ENCODE peak calls at places on chromosome 12, in five cellular contexts. One of them, this sample, is unnamed.

GRCh38 chr12:42180990-42181611 is 36.4 kb upstream of the GXYLT1 start:
- DNase-seq in K562: no peak
- DNase-seq in suprapubic skin: no peak
- DNase-seq in heart left ventricle: no peak
- DNase-seq in IMR-90: peak; percentile 22
- DNase-seq in this sample: no peak

GRCh38 chr12:106080111-106080732 is 58.5 kb downstream of the NUAK1 start:
- DNase-seq in K562: no peak
- DNase-seq in suprapubic skin: no peak
- DNase-seq in heart left ventricle: no peak
- DNase-seq in IMR-90: peak; percentile 64
- DNase-seq in this sample: no peak

GRCh38 chr12:117034691-117035090 is 64.5 kb downstream of the TESC start:
- DNase-seq in K562: no peak
- DNase-seq in suprapubic skin: no peak
- DNase-seq in heart left ventricle: no peak
- DNase-seq in IMR-90: no peak
- DNase-seq in this sample: no peak

GRCh38 chr12:58369576-58369975 is 428.2 kb downstream of the ATP23 start:
- DNase-seq in K562: no peak
- DNase-seq in suprapubic skin: no peak
- DNase-seq in heart left ventricle: no peak
- DNase-seq in IMR-90: peak; percentile 20
- DNase-seq in this sample: no peak

GRCh38 chr12:131454418-131455217 is 256.3 kb upstream of the SFSWAP start:
- DNase-seq in K562: peak; percentile 76
- DNase-seq in suprapubic skin: no peak
- DNase-seq in heart left ventricle: no peak
- DNase-seq in IMR-90: no peak
- DNase-seq in this sample: no peak

GRCh38 chr12:100128509-100128908 is 14.2 kb downstream of the BLTP3B start:
- DNase-seq in K562: peak; percentile 49
- DNase-seq in suprapubic skin: no peak
- DNase-seq in heart left ventricle: no peak
- DNase-seq in IMR-90: peak; percentile 41
- DNase-seq in this sample: no peak

GRCh38 chr12:117193903-117194302 is 3.6 kb upstream of the FBXO21 start:
- DNase-seq in K562: no peak
- DNase-seq in suprapubic skin: no peak
- DNase-seq in heart left ventricle: no peak
- DNase-seq in IMR-90: no peak
- DNase-seq in this sample: no peak

GRCh38 chr12:19885092-19885813 is 446.0 kb downstream of the AEBP2 start:
- DNase-seq in K562: no peak
- DNase-seq in suprapubic skin: no peak
- DNase-seq in heart left ventricle: no peak
- DNase-seq in IMR-90: peak; percentile 54
- DNase-seq in this sample: no peak

GRCh38 chr12:209246-209645 is 4.7 kb downstream of the SLC6A12 start:
- DNase-seq in K562: no peak
- DNase-seq in suprapubic skin: no peak
- DNase-seq in heart left ventricle: no peak
- DNase-seq in IMR-90: no peak
- DNase-seq in this sample: no peak

GRCh38 chr12:1805441-1806081 is 14.8 kb upstream of the LRTM2 start:
- DNase-seq in K562: no peak
- DNase-seq in suprapubic skin: peak; percentile 65
- DNase-seq in heart left ventricle: peak; percentile 69
- DNase-seq in IMR-90: no peak
- DNase-seq in this sample: no peak

GRCh38 chr12:41856228-41856627 is 288.4 kb downstream of the GXYLT1 start:
- DNase-seq in K562: no peak
- DNase-seq in suprapubic skin: no peak
- DNase-seq in heart left ventricle: no peak
- DNase-seq in IMR-90: no peak
- DNase-seq in this sample: no peak

GRCh38 chr12:116697305-116698130 is 40.4 kb downstream of the SPRING1 start:
- DNase-seq in K562: peak; percentile 73
- DNase-seq in suprapubic skin: no peak
- DNase-seq in heart left ventricle: no peak
- DNase-seq in IMR-90: no peak
- DNase-seq in this sample: peak; percentile 49

GRCh38 chr12:48004039-48004940 is at the start of gene COL2A1:
- DNase-seq in K562: no peak
- DNase-seq in suprapubic skin: no peak
- DNase-seq in heart left ventricle: no peak
- DNase-seq in IMR-90: peak; percentile 12
- DNase-seq in this sample: no peak

GRCh38 chr12:106049105-106049504 is 89.6 kb downstream of the NUAK1 start:
- DNase-seq in K562: no peak
- DNase-seq in suprapubic skin: no peak
- DNase-seq in heart left ventricle: no peak
- DNase-seq in IMR-90: no peak
- DNase-seq in this sample: no peak

GRCh38 chr12:2739832-2740641 is 54.7 kb upstream of the FKBP4 start:
- DNase-seq in K562: peak; percentile 12
- DNase-seq in suprapubic skin: no peak
- DNase-seq in heart left ventricle: no peak
- DNase-seq in IMR-90: peak; percentile 34
- DNase-seq in this sample: peak; percentile 10

GRCh38 chr12:24750263-24750662 is 198.6 kb downstream of the BCAT1 start:
- DNase-seq in K562: no peak
- DNase-seq in suprapubic skin: no peak
- DNase-seq in heart left ventricle: no peak
- DNase-seq in IMR-90: no peak
- DNase-seq in this sample: no peak

GRCh38 chr12:6871052-6871957 is 1.8 kb downstream of the SPSB2 start:
- DNase-seq in K562: peak; percentile 71
- DNase-seq in suprapubic skin: no peak
- DNase-seq in heart left ventricle: no peak
- DNase-seq in IMR-90: no peak
- DNase-seq in this sample: no peak

GRCh38 chr12:58388261-58388660 is 446.9 kb downstream of the ATP23 start:
- DNase-seq in K562: no peak
- DNase-seq in suprapubic skin: no peak
- DNase-seq in heart left ventricle: no peak
- DNase-seq in IMR-90: no peak
- DNase-seq in this sample: no peak

DNA sequence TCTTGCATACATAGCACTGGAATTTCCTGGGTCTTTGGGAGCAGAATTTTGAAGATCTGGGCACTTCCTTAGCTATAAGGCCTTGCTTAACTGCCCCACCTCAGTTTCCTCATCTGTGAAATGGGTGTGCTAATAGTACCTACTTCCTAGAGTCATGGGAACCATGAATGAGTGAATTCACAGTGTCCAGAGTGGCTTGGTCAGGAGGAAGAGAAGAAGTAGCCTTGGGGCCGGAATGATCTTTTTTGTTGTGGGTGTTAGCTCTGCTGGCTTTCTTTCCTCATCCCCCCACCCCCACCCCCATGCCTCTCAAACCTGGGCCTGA is 2.4 kb downstream of the SH2B3 start:
- DNase-seq in K562: peak; percentile 33
- DNase-seq in suprapubic skin: no peak
- DNase-seq in heart left ventricle: no peak
- DNase-seq in IMR-90: no peak
- DNase-seq in this sample: no peak
- H3K4me1 ChIP-seq in K562: peaks cover 85% of the 10 kb centered on the region
- H3K4me1 ChIP-seq in suprapubic skin: peaks cover 88% of the 10 kb centered on the region
- H3K4me1 ChIP-seq in heart left ventricle: peaks cover 81% of the 10 kb centered on the region
- H3K4me1 ChIP-seq in IMR-90: peaks cover 35% of the 10 kb centered on the region
- H3K4me1 ChIP-seq in this sample: peaks cover 5% of the 10 kb centered on the region

DNA sequence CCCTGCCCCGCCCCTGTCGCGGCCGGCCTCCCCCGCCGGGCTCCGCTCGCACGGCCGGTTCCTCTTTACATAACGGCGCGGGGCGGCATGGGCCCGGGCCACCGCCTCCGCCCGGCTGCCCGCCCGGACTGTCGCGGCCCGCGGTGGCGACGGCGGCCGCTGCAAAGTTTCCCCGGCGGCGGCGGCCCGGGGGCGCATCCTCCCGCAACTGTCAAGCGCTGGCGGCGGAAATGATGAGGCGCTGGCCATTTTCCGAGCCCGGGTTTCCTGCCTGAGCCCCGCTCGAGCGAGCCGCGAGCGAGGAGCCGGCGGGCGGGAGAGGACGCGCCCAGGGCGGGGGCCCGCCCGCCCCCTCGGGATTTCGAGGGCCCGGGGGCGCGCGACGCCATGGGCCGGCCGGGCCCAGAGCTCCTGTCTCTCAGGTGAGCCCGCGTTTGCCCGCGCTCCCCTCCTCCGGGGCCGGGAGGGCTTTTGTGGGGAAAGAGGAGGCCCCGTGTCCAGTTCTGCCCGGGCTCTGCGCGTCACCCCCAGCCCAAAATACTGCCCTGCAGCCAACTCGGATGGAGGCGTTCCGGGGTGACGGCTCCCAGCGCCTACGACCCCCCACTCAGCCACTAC is at the start of gene SH2B3:
- DNase-seq in K562: no peak
- DNase-seq in suprapubic skin: no peak
- DNase-seq in heart left ventricle: no peak
- DNase-seq in IMR-90: peak; percentile 48
- DNase-seq in this sample: no peak
- TF ChIP-seq CTCF in K562: no peak
- TF ChIP-seq CTCF in suprapubic skin: no peak
- TF ChIP-seq CTCF in heart left ventricle: no peak
- TF ChIP-seq CTCF in IMR-90: no peak
- TF ChIP-seq CTCF in this sample: no peak

GRCh38 chr12:50111693-50112455 is at the start of gene COX14:
- DNase-seq in K562: peak; percentile 99
- DNase-seq in suprapubic skin: peak; percentile 99
- DNase-seq in heart left ventricle: peak; percentile 99
- DNase-seq in IMR-90: peak; percentile 99
- DNase-seq in this sample: peak; percentile 99
- TF ChIP-seq POLR2A in K562: peak; percentile 90
- TF ChIP-seq POLR2A in suprapubic skin: peak; percentile 93
- TF ChIP-seq POLR2A in heart left ventricle: no peak
- TF ChIP-seq POLR2A in IMR-90: peak; percentile 89
- TF ChIP-seq POLR2A in this sample: peak; percentile 92

GRCh38 chr12:132510746-132511477 is 21.0 kb downstream of the FBRSL1 start:
- DNase-seq in K562: no peak
- DNase-seq in suprapubic skin: no peak
- DNase-seq in heart left ventricle: no peak
- DNase-seq in IMR-90: no peak
- DNase-seq in this sample: no peak
- H3K4me1 ChIP-seq in K562: peaks cover 75% of the 10 kb centered on the region
- H3K4me1 ChIP-seq in suprapubic skin: peaks cover 25% of the 10 kb centered on the region
- H3K4me1 ChIP-seq in heart left ventricle: peaks cover 17% of the 10 kb centered on the region
- H3K4me1 ChIP-seq in IMR-90: peaks cover 12% of the 10 kb centered on the region
- H3K4me1 ChIP-seq in this sample: peaks cover 13% of the 10 kb centered on the region

GRCh38 chr12:13000935-13001724 is 1.1 kb upstream of the HEBP1 start:
- DNase-seq in K562: peak; percentile 19
- DNase-seq in suprapubic skin: peak; percentile 81
- DNase-seq in heart left ventricle: peak; percentile 77
- DNase-seq in IMR-90: peak; percentile 32
- DNase-seq in this sample: peak; percentile 60
- TF ChIP-seq CTCF in K562: no peak
- TF ChIP-seq CTCF in suprapubic skin: no peak
- TF ChIP-seq CTCF in heart left ventricle: peak; percentile 31
- TF ChIP-seq CTCF in IMR-90: peak; percentile 25
- TF ChIP-seq CTCF in this sample: peak; percentile 43

DNA sequence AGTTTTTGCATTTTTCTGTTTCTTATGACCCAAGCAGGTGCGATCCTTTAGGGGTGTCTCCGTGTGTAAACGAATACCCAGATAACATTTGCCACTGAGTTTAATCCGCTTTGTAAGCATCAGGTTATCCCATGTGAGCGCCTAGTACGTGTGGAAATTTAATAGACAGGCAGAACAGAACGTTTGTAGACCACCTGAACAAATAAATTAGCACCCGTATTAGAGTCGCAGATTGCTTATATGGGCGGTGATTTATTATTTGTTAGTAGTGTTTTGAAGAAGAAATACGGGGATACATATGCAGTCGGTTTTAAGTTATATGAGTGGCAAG is 325 bp downstream of the C12orf60 start:
- DNase-seq in K562: no peak
- DNase-seq in suprapubic skin: no peak
- DNase-seq in heart left ventricle: no peak
- DNase-seq in IMR-90: no peak
- DNase-seq in this sample: no peak
- TF ChIP-seq POLR2A in K562: no peak
- TF ChIP-seq POLR2A in suprapubic skin: no peak
- TF ChIP-seq POLR2A in heart left ventricle: no peak
- TF ChIP-seq POLR2A in IMR-90: no peak
- TF ChIP-seq POLR2A in this sample: no peak

GRCh38 chr12:124440841-124441381 is 126.5 kb downstream of the NCOR2 start:
- DNase-seq in K562: no peak
- DNase-seq in suprapubic skin: no peak
- DNase-seq in heart left ventricle: no peak
- DNase-seq in IMR-90: no peak
- DNase-seq in this sample: peak; percentile 54
- H3K4me1 ChIP-seq in K562: peaks cover 21% of the 10 kb centered on the region
- H3K4me1 ChIP-seq in suprapubic skin: peaks cover 31% of the 10 kb centered on the region
- H3K4me1 ChIP-seq in heart left ventricle: peaks cover 30% of the 10 kb centered on the region
- H3K4me1 ChIP-seq in IMR-90: peaks cover 26% of the 10 kb centered on the region
- H3K4me1 ChIP-seq in this sample: peaks cover 3% of the 10 kb centered on the region

DNA sequence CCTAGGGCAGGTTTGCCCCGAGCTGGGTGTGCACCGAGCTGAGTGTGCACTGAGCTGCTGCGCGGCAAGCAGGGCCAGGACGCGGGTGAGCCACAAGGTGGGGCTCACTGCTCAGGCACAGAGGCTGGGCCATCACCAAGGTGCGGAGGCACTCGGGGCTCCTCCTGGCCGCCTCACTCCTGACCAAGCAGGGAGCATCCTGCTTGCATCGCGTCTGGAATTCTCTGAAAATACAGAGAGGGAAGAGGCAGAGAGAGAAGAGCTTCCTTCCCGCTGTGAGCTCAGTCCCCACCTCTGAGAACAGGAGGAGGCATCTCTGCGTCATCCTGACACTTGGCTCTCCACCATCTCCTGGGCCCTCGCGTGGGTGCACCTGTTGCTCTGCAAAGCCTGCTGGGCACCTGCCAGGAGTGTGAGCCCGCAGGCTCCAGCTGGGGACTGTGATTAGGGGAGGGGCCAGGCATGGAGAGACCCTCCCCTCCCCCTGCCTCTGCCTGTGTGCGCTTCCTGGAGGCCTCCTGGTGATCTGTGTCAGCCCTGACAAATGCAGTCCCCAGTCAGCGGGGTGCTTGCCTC is 116.3 kb downstream of the GLT1D1 start:
- DNase-seq in K562: peak; percentile 36
- DNase-seq in suprapubic skin: no peak
- DNase-seq in heart left ventricle: no peak
- DNase-seq in IMR-90: no peak
- DNase-seq in this sample: no peak
- TF ChIP-seq CTCF in K562: peak; percentile 59
- TF ChIP-seq CTCF in suprapubic skin: no peak
- TF ChIP-seq CTCF in heart left ventricle: no peak
- TF ChIP-seq CTCF in IMR-90: no peak
- TF ChIP-seq CTCF in this sample: peak; percentile 33

GRCh38 chr12:124392991-124393790 is 98.3 kb downstream of the RFLNA start:
- DNase-seq in K562: no peak
- DNase-seq in suprapubic skin: peak; percentile 90
- DNase-seq in heart left ventricle: peak; percentile 95
- DNase-seq in IMR-90: peak; percentile 58
- DNase-seq in this sample: peak; percentile 73
- TF ChIP-seq POLR2A in K562: no peak
- TF ChIP-seq POLR2A in suprapubic skin: no peak
- TF ChIP-seq POLR2A in heart left ventricle: no peak
- TF ChIP-seq POLR2A in IMR-90: no peak
- TF ChIP-seq POLR2A in this sample: peak; percentile 31